ENCODE peak calls at places on chromosome 22, in nine cellular contexts. H is RWPE1, M is endothelial cell, V is MCF 10A, J is astrocyte of the cerebellum, W is left ventricle myocardium inferior, G is chondrocyte, I is K562, Z is fibroblast of pulmonary artery. R is an unnamed sample.

GRCh38 chr22:19779685-19780268 is 19.2 kb downstream of the TBX1 start:
- DNase-seq in H (no peak), M (no peak), V (no peak), J (no peak), W (peak; percentile 5), G (no peak), I (peak; percentile 63), Z (no peak), R (no peak)

GRCh38 chr22:24474649-24475048 is 20.5 kb upstream of the UPB1 start:
- DNase-seq in H (no peak), M (no peak), V (no peak), J (peak; percentile 32), W (no peak), G (no peak), I (no peak), Z (no peak), R (no peak)

GRCh38 chr22:26725012-26725676 is 67.8 kb downstream of the MIAT start:
- DNase-seq in H (no peak), M (no peak), V (no peak), J (no peak), W (no peak), G (no peak), I (no peak), Z (no peak), R (no peak)

GRCh38 chr22:24805790-24806662 is at the start of gene SGSM1:
- DNase-seq in H (peak; percentile 67), M (peak; percentile 88), V (peak; percentile 48), J (no peak), W (peak; percentile 85), G (no peak), I (peak; percentile 92), Z (peak; percentile 50), R (peak; percentile 12)

GRCh38 chr22:38965614-38966378 is 8.4 kb downstream of the APOBEC3A start:
- DNase-seq in H (no peak), M (no peak), V (no peak), J (no peak), W (no peak), G (peak; percentile 73), I (peak; percentile 28), Z (no peak), R (no peak)

GRCh38 chr22:42688241-42688913 is 32.3 kb downstream of the A4GALT start:
- DNase-seq in H (peak; percentile 81), M (peak; percentile 49), V (peak; percentile 99), J (peak; percentile 85), W (peak; percentile 90), G (no peak), I (peak; percentile 37), Z (peak; percentile 95), R (peak; percentile 90)

GRCh38 chr22:44244265-44244822 is 63.6 kb downstream of the PARVG start:
- DNase-seq in H (no peak), M (no peak), V (no peak), J (no peak), W (no peak), G (no peak), I (no peak), Z (no peak), R (no peak)

GRCh38 chr22:43446037-43446803 is 34.4 kb downstream of the MPPED1 start:
- DNase-seq in H (no peak), M (no peak), V (no peak), J (no peak), W (no peak), G (no peak), I (no peak), Z (no peak), R (peak; percentile 52)

GRCh38 chr22:43511276-43511910 is 99.6 kb downstream of the MPPED1 start:
- DNase-seq in H (peak; percentile 55), M (no peak), V (no peak), J (no peak), W (no peak), G (peak; percentile 57), I (no peak), Z (no peak), R (peak; percentile 93)

GRCh38 chr22:18056161-18056666 is 21.6 kb upstream of the PEX26 start:
- DNase-seq in H (no peak), M (no peak), V (no peak), J (no peak), W (no peak), G (no peak), I (no peak), Z (no peak), R (peak; percentile 59)

GRCh38 chr22:45009881-45010531 is at the start of gene PHF21B:
- DNase-seq in H (peak; percentile 19), M (peak; percentile 85), V (no peak), J (peak; percentile 18), W (peak; percentile 60), G (no peak), I (peak; percentile 75), Z (peak; percentile 23), R (no peak)

GRCh38 chr22:37633693-37634504 is 5.6 kb upstream of the SH3BP1 start:
- DNase-seq in H (no peak), M (no peak), V (no peak), J (peak; percentile 43), W (peak; percentile 90), G (no peak), I (peak; percentile 79), Z (peak; percentile 95), R (no peak)

GRCh38 chr22:37635157-37635556 is 4.3 kb upstream of the SH3BP1 start:
- DNase-seq in H (no peak), M (no peak), V (no peak), J (no peak), W (no peak), G (no peak), I (no peak), Z (no peak), R (no peak)

GRCh38 chr22:37636186-37636948 is 3.1 kb upstream of the SH3BP1 start:
- DNase-seq in H (no peak), M (no peak), V (no peak), J (peak; percentile 69), W (no peak), G (no peak), I (no peak), Z (peak; percentile 68), R (no peak)

GRCh38 chr22:37633082-37633692 is 6.3 kb upstream of the SH3BP1 start:
- DNase-seq in H (no peak), M (no peak), V (no peak), J (no peak), W (no peak), G (no peak), I (no peak), Z (no peak), R (no peak)

DNA sequence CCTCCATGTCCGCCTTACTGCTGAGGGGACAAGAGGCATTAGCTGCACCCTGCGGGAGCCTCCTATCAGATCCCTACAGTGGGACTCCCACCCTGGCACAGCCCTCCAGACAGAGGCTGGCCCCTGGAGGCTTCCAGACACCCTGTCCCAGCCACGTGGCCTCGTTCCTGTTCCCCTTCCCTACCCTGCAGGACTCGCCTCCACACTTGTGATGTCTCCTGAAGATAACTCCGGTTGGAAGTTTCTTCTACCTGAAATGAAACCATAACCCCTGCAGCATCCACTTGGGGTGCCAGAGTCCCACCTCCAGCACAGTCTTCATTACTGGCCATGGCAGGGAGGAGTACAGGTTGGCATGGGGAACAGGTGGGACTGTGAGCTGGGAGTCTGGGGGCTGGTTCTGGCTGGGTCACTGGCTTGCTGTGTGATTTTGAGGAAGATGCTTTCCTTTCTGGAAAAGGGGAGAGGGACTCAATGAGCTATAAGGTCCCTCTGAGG is 4.9 kb upstream of the SH3BP1 start:
- DNase-seq in H (no peak), M (no peak), V (no peak), J (no peak), W (no peak), G (no peak), I (peak; percentile 33), Z (no peak), R (no peak)
- TF ChIP-seq CTCF in H (peak; percentile 23), M (no peak), V (peak; percentile 8), J (peak; percentile 42), W (no peak), G (no peak), I (no peak), Z (peak; percentile 25), R (peak; percentile 22)

GRCh38 chr22:33124471-33124870 is 66.3 kb upstream of the SYN3 start:
- DNase-seq in H (no peak), M (no peak), V (peak; percentile 3), J (no peak), W (no peak), G (no peak), I (no peak), Z (no peak), R (no peak)

GRCh38 chr22:33129621-33130020 is 71.4 kb upstream of the SYN3 start:
- DNase-seq in H (no peak), M (no peak), V (no peak), J (no peak), W (no peak), G (no peak), I (no peak), Z (no peak), R (no peak)

GRCh38 chr22:33130473-33130872 is 72.3 kb upstream of the SYN3 start:
- DNase-seq in H (no peak), M (no peak), V (no peak), J (no peak), W (no peak), G (no peak), I (no peak), Z (no peak), R (no peak)

DNA sequence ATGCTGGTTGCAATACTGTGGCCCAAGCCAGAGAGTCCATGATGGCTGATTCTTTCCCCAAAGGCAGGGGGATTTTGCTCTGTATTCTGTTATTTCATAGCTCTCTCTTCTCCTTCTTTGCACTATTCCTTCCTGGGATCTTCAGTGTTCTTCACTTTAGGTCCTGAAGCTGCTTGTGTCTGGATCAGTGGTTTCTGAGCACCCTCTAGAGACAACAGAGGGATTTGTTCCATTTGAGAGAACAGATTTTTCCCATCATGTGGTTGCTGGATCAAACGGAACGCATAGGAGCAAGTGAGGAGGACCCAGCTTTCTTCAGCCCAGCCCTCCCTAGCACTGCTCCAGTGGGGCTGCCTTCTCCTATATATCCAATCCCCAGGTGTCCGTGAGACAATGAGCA is 68.7 kb upstream of the SYN3 start:
- DNase-seq in H (peak; percentile 16), M (no peak), V (peak; percentile 50), J (no peak), W (no peak), G (no peak), I (no peak), Z (peak; percentile 15), R (peak; percentile 48)
- TF ChIP-seq CTCF in H (no peak), M (no peak), V (peak; percentile 61), J (no peak), W (peak; percentile 16), G (peak; percentile 14), I (no peak), Z (no peak), R (peak; percentile 41)

DNA sequence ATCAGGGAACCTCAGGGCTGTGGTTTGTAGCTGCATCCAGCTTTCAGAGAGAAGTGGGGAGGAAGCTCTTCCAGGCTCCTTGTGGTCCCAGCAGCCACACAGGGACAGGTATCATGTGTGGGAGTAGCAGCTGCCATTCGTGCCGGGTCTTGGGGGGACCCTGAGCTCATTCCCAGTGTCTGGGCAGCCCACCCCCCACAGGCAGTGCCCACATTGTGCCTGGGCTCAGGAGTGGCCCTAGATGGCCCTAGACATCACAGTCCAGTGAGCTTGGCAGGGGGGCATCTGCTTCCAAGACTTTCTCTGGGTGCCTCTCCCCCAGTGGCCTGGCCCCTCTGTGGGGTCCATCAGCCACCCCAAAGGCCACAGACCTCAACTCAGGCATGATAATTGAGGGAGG is 619.7 kb downstream of the BRD1 start:
- DNase-seq in H (no peak), M (no peak), V (no peak), J (no peak), W (no peak), G (peak; percentile 57), I (no peak), Z (no peak), R (no peak)
- TF ChIP-seq CTCF in H (no peak), M (no peak), V (no peak), J (no peak), W (no peak), G (no peak), I (no peak), Z (no peak), R (no peak)

GRCh38 chr22:22709719-22710445 is 65.5 kb downstream of the GGTLC2 start:
- DNase-seq in H (no peak), M (peak; percentile 53), V (peak; percentile 46), J (no peak), W (no peak), G (no peak), I (peak; percentile 100), Z (no peak), R (no peak)
- TF ChIP-seq CTCF in H (no peak), M (peak; percentile 52), V (peak; percentile 36), J (peak; percentile 20), W (no peak), G (peak; percentile 21), I (no peak), Z (peak; percentile 32), R (no peak)

R was measured in bronchial epithelial cell.